ENCODE peak calls at places on chromosomes 1 and 21, in four cellular contexts. I is cardiac fibroblast, Q is omental fat pad, G is heart left ventricle. D is an unnamed sample.

GRCh38 chr21:33383056-33383888 is 19.9 kb upstream of the IFNGR2 start:
- DNase-seq in Q (peak), I (peak), G (peak), D (no peak)

GRCh38 chr1:204046346-204046745 is 26.6 kb upstream of the SOX13 start:
- DNase-seq in G (no peak), Q (no peak), I (no peak), D (no peak)

GRCh38 chr1:115666702-115667101 is 24.9 kb downstream of the VANGL1 start:
- DNase-seq in G (peak), I (no peak), Q (no peak), D (no peak)

GRCh38 chr1:240138867-240139266 is 47.2 kb downstream of the FMN2 start:
- DNase-seq in G (no peak), I (no peak), Q (no peak), D (no peak)

GRCh38 chr1:89022167-89022959 is at the start of gene GBP3:
- DNase-seq in G (no peak), Q (no peak), I (peak), D (no peak)

GRCh38 chr21:29295066-29295650 is 3.6 kb upstream of the BACH1 start:
- DNase-seq in G (no peak), Q (no peak), I (no peak), D (no peak)

GRCh38 chr21:34129971-34130597 is 56.7 kb downstream of the MRPS6 start:
- DNase-seq in G (no peak), I (no peak), Q (no peak), D (no peak)

GRCh38 chr1:107545056-107545597 is 404.3 kb downstream of the NTNG1 start:
- DNase-seq in I (no peak), G (no peak), Q (no peak), D (no peak)

GRCh38 chr1:180168786-180169640 is 14.3 kb downstream of the QSOX1 start:
- DNase-seq in G (no peak), Q (no peak), I (peak), D (no peak)

GRCh38 chr1:67853704-67854103 is 20.4 kb upstream of the GNG12 start:
- DNase-seq in G (peak), I (peak), Q (peak), D (peak)

GRCh38 chr1:90714521-90714951 is 2.6 kb downstream of the BARHL2 start:
- DNase-seq in I (no peak), Q (no peak), G (no peak), D (no peak)

GRCh38 chr1:61434276-61434675 is 290.7 kb downstream of the TM2D1 start:
- DNase-seq in Q (no peak), G (no peak), I (no peak), D (no peak)

GRCh38 chr21:45971487-45972352 is 9.8 kb upstream of the COL6A1 start:
- DNase-seq in I (peak), G (peak), Q (no peak), D (no peak)

GRCh38 chr1:4303303-4303702 is 351.1 kb upstream of the AJAP1 start:
- DNase-seq in I (no peak), Q (no peak), G (no peak), D (no peak)

GRCh38 chr1:82565146-82565545 is 764.4 kb downstream of the ADGRL2 start:
- DNase-seq in I (peak), G (no peak), Q (no peak), D (no peak)

GRCh38 chr1:2979191-2980072 is 41.8 kb upstream of the ACTRT2 start:
- DNase-seq in G (peak), I (no peak), Q (no peak), D (peak)

GRCh38 chr1:51897699-51898031 is 19.1 kb upstream of the NRDC start:
- DNase-seq in Q (no peak), G (no peak), I (peak), D (no peak)

GRCh38 chr21:42991992-42992740 is 17.8 kb downstream of the PKNOX1 start:
- DNase-seq in I (peak), Q (no peak), G (no peak), D (peak)

GRCh38 chr1:212587304-212588136 is 21.0 kb upstream of the ATF3 start:
- DNase-seq in Q (no peak), I (peak), G (no peak), D (no peak)

GRCh38 chr1:205224736-205225135 is 3.0 kb upstream of the TMCC2 start:
- DNase-seq in I (no peak), Q (no peak), G (no peak), D (no peak)

GRCh38 chr1:65813956-65814355 is 21.3 kb downstream of the PDE4B start:
- DNase-seq in I (peak), G (no peak), Q (no peak), D (no peak)

GRCh38 chr1:26597629-26598039 is 68.1 kb downstream of the RPS6KA1 start:
- DNase-seq in I (peak), Q (no peak), G (no peak), D (no peak)

GRCh38 chr1:4468386-4468785 is 186.0 kb upstream of the AJAP1 start:
- DNase-seq in Q (no peak), G (no peak), I (no peak), D (no peak)

GRCh38 chr1:219126267-219126862 is 47.3 kb upstream of the LYPLAL1 start:
- DNase-seq in I (no peak), G (no peak), Q (no peak), D (no peak)

GRCh38 chr1:245441699-245442098 is 286.9 kb downstream of the KIF26B start:
- DNase-seq in I (peak), Q (no peak), G (no peak), D (no peak)

GRCh38 chr1:115314765-115315164 is 23.3 kb downstream of the NGF start:
- DNase-seq in G (no peak), Q (no peak), I (peak), D (no peak)

GRCh38 chr1:151898519-151898991 is 10.8 kb downstream of the THEM4 start:
- DNase-seq in I (no peak), Q (no peak), G (no peak), D (no peak)

GRCh38 chr1:217343907-217344306 is 287.0 kb downstream of the GPATCH2 start:
- DNase-seq in I (no peak), G (no peak), Q (no peak), D (no peak)

GRCh38 chr1:29785137-29785527 is 548.8 kb downstream of the PTPRU start:
- DNase-seq in Q (no peak), I (no peak), G (no peak), D (no peak)

GRCh38 chr1:66984491-66984890 is 59.7 kb downstream of the MIER1 start:
- DNase-seq in I (no peak), Q (no peak), G (no peak), D (no peak)

GRCh38 chr1:7248402-7248805 is 463.1 kb downstream of the CAMTA1 start:
- DNase-seq in I (no peak), G (no peak), Q (no peak), D (no peak)

GRCh38 chr1:173050865-173051264 is at the start of gene TNFSF18:
- DNase-seq in Q (no peak), G (no peak), I (peak), D (no peak)

GRCh38 chr1:76075877-76076276 is 1.3 kb downstream of the ST6GALNAC3 start:
- DNase-seq in I (peak), G (no peak), Q (no peak), D (no peak)

GRCh38 chr1:9859252-9860014 is 35.7 kb upstream of the CLSTN1 start:
- DNase-seq in I (peak), G (no peak), Q (no peak), D (no peak)

GRCh38 chr1:222777977-222778376 is 36.9 kb upstream of the DISP1 start:
- DNase-seq in Q (no peak), G (no peak), I (peak), D (no peak)

GRCh38 chr1:42860339-42861013 is 14.1 kb downstream of the ZNF691 start:
- DNase-seq in I (no peak), G (no peak), Q (no peak), D (no peak)

GRCh38 chr1:218633238-218633948 is 288.3 kb downstream of the TGFB2 start:
- DNase-seq in I (no peak), Q (no peak), G (no peak), D (no peak)

GRCh38 chr1:36217667-36218066 is 6.6 kb upstream of the THRAP3 start:
- DNase-seq in Q (no peak), G (no peak), I (peak), D (no peak)
- TF ChIP-seq CTCF in Q (no peak), G (peak), I (peak), D (no peak)

GRCh38 chr21:21968810-21969588 is 970.8 kb downstream of the NCAM2 start:
- DNase-seq in G (no peak), I (no peak), Q (no peak), D (no peak)

GRCh38 chr21:21971384-21971783 is 973.2 kb downstream of the NCAM2 start:
- DNase-seq in I (no peak), G (no peak), Q (no peak), D (no peak)

GRCh38 chr21:21973806-21974205 is 975.6 kb downstream of the NCAM2 start:
- DNase-seq in G (no peak), I (no peak), Q (no peak), D (no peak)
- TF ChIP-seq CTCF in G (no peak), I (no peak), Q (no peak), D (no peak)

DNA sequence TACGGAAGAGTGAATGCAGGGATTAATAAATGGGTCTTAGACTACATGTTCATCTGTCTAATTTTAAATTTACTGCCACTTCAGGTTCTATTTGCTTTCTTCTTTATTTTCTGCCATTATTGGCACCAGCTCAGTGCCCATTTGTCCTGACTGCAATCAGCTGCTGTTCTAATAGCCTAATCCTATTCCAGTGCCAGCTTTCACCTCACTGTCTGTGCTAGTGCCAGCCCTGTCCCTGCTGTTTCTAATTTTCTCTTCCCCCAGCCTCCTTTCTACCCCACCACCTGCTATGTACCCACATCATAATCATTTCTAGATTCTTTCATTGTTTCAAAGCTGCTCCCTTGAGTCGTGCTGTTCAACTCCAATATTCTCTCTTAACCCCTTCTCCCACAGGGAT is 86.4 kb downstream of the KCNK1 start:
- DNase-seq in I (no peak), G (no peak), Q (no peak), D (no peak)
- TF ChIP-seq CTCF in I (no peak), G (no peak), Q (no peak), D (no peak)

DNA sequence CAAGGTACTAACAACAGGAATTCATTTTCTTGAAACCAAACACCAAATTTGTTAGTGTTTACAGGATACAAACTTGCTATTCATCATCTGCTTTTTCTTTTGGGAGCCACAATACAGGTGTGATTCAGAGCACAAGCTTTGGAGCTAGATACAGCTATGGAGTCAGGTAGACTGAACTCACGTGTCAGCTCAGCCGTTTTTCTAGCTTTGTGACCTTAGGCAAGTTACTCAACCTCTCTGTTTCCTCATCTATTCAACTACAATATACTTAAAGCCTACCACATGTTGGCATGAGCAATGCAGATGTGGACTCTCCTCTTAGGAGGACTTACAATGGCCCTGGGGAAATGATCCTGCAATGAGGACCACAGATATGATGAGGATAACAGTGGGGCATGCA is 6.3 kb downstream of the HTR1D start:
- DNase-seq in I (no peak), G (no peak), Q (no peak), D (no peak)
- TF ChIP-seq CTCF in I (no peak), G (no peak), Q (no peak), D (no peak)

GRCh38 chr1:18949689-18950414 is 6.6 kb downstream of the IFFO2 start:
- DNase-seq in I (peak), Q (no peak), G (no peak), D (no peak)

GRCh38 chr1:18947570-18947969 is 8.9 kb downstream of the IFFO2 start:
- DNase-seq in G (no peak), I (no peak), Q (no peak), D (no peak)

GRCh38 chr1:18950415-18951026 is 6.0 kb downstream of the IFFO2 start:
- DNase-seq in I (peak), Q (no peak), G (peak), D (no peak)

GRCh38 chr1:18948048-18948912 is 8.2 kb downstream of the IFFO2 start:
- DNase-seq in I (peak), G (no peak), Q (no peak), D (no peak)

DNA sequence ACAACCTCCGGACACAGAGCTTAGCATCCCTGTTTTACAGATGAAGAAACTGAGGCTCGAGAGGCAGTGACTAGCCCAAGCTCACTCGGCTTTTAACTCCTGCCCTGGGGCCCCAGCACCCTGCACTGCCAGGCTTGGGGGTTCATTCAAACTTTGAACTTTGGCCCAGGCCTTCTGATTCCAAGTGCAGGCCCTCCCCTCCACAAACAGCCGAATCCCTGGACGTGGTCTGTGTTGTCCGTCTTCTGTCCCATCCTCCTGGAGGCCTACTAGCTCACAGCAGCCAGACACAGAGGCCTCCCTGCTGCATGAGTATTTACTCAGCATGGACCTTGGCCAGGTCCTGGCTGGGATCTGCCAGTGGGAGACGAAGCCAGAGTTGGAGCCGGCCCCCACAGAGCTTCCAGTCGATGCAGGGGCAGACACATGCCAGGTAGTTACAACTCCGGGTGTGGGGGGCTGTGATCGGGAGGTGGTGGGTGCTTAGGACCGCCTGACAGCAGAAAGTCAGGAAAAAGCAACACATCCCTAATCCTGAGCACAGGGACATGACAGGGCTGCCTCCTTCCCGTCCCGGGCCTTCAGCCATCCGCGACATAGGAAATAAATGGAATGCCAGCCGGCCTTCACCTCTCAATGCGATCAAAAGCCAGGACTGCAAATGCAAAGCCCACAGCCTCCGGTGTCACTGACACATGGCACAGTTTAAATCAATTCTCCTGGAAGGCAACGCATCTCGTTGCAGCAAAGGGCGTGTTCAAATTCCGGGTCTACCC is 7.4 kb downstream of the IFFO2 start:
- DNase-seq in G (no peak), Q (no peak), I (peak), D (no peak)
- TF ChIP-seq CTCF in G (no peak), Q (no peak), I (peak), D (no peak)

DNA sequence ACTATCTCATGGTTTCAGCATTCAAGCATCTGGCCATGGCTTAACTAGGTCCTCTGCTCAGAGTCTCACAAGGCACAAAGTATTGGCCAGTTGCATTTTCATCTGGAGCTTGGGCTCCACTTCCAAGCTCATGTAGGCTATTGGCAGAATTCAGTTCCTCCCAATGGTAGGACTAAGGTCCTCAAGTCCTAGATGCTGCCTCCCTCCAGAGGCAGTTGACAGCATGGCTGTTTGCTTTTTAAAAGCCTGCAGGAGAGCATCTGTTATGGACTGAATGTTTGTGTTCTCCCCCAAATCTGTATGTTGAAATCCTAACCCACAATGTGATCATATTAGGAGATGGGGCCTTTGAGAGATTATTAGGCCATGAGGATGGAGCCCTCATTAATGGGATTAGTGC is 38.0 kb upstream of the HLX start:
- DNase-seq in I (no peak), Q (no peak), G (no peak), D (no peak)
- TF ChIP-seq CTCF in I (no peak), Q (no peak), G (no peak), D (no peak)

DNA sequence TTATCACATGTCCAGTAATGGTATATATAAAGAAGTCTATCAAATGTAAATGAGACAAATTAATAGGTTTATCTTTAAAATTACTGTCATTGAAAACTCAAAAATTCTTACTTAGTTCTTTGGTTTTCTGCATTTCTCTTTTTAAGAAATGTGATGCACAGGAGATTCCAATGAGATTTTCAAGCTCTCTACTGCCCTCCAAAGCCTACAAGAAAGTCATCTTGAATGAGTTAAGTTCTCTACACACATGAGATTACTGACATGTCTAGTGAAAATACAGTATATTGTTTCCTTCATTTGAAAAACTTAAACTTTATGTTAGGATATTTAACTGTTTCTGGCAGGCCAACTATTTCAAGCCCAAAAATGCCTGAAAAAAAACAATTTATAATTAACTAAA is 68.8 kb downstream of the ITGB3BP start:
- DNase-seq in G (no peak), I (peak), Q (no peak), D (no peak)
- TF ChIP-seq CTCF in G (no peak), I (peak), Q (no peak), D (no peak)

D was measured in mesothelial cell of epicardium.